ENCODE peak calls at places on chromosomes 13 and 19, in six cellular contexts. Q is AG04450, K is AG04449, I is choroid plexus epithelial cell, O is lower leg skin, B is cardiac muscle cell. N is an unnamed sample.

GRCh38 chr19:47274891-47275865 is 493 bp downstream of the INAFM1 start:
- DNase-seq in I (peak), O (peak), Q (no peak), K (no peak), B (peak), N (peak)

GRCh38 chr19:40467007-40467565 is 285 bp downstream of the SPTBN4 start:
- DNase-seq in K (no peak), I (no peak), B (no peak), Q (no peak), O (no peak), N (no peak)

GRCh38 chr19:45173816-45174215 is 4.2 kb downstream of the TRAPPC6A start:
- DNase-seq in O (no peak), I (no peak), K (peak), B (no peak), Q (no peak), N (peak)

GRCh38 chr13:99997702-99998219 is 16.2 kb downstream of the ZIC2 start:
- DNase-seq in I (no peak), O (peak), Q (no peak), K (no peak), B (no peak), N (no peak)

GRCh38 chr13:112756511-112756966 is 66.7 kb downstream of the ATP11A start:
- DNase-seq in Q (no peak), B (no peak), K (no peak), O (no peak), I (peak), N (no peak)

GRCh38 chr19:9431475-9431874 is 3.9 kb downstream of the ZNF266 start:
- DNase-seq in I (peak), O (no peak), K (no peak), Q (no peak), B (peak), N (peak)

GRCh38 chr13:91375119-91375729 is 23.2 kb upstream of the GPC5 start:
- DNase-seq in Q (no peak), I (peak), B (peak), K (no peak), O (no peak), N (peak)

GRCh38 chr19:13619203-13619632 is 112.9 kb upstream of the CACNA1A start:
- DNase-seq in O (no peak), K (peak), Q (no peak), I (no peak), B (peak), N (peak)

GRCh38 chr19:17579523-17580244 is 24.2 kb downstream of the COLGALT1 start:
- DNase-seq in B (peak), Q (no peak), I (peak), K (no peak), O (peak), N (peak)

GRCh38 chr13:42968906-42969305 is 23.1 kb downstream of the EPSTI1 start:
- DNase-seq in O (no peak), B (no peak), I (no peak), K (no peak), Q (no peak), N (no peak)

GRCh38 chr13:25042141-25042540 is 53.8 kb upstream of the PABPC3 start:
- DNase-seq in K (no peak), O (no peak), Q (no peak), B (no peak), I (no peak), N (no peak)

GRCh38 chr13:25044071-25044470 is 51.9 kb upstream of the PABPC3 start:
- DNase-seq in I (no peak), K (no peak), O (no peak), B (no peak), Q (no peak), N (no peak)

GRCh38 chr13:25051065-25051464 is 44.9 kb upstream of the PABPC3 start:
- DNase-seq in B (no peak), I (no peak), O (no peak), Q (no peak), K (no peak), N (no peak)

GRCh38 chr13:25046985-25047660 is 48.8 kb upstream of the PABPC3 start:
- DNase-seq in K (no peak), B (peak), I (peak), Q (peak), O (no peak), N (peak)

DNA sequence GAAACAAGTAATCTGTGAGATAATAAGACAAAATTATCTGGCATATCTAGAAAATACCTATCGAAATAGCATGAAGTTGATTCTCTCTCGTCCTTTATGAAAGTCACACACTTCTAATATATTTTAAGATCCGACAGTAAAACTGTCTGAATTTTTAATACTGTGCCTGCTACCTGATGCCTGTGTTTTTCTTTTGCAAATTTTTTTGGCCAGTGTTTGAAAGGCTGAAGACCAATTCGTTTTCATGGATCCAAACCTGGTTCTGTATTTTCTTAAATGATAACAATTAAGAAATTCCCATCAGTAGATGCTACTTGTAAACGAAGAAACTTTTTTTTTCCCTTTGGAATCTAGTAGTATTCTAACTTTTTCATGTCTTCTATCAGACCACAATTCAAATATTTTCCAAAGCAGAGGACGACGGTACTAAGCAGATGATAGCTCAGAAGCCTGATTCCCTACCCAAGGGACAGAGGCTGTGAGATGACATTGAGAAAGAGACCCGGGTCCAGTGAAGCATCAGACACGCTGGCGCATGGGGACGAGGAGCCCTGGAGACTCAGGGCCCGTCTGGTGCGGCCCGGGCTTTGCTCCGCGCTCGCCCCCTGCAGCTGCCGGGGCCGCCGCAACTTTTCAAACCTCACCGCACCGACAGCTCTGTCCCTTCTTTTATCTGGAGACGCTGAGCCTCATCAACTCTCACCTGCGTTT is 49.5 kb upstream of the PABPC3 start:
- DNase-seq in Q (no peak), K (no peak), I (no peak), B (no peak), O (no peak), N (no peak)
- H3K4me3 ChIP-seq in Q (peak), K (no peak), I (peak), B (peak), O (no peak), N (peak)

GRCh38 chr19:821976-822773 is 420 bp upstream of the PLPPR3 start:
- DNase-seq in K (no peak), B (no peak), I (no peak), O (no peak), Q (no peak), N (no peak)
- H3K4me3 ChIP-seq in K (peak), B (peak), I (peak), O (no peak), Q (peak), N (no peak)

GRCh38 chr13:22926176-22927007 is 254.4 kb upstream of the SGCG start:
- DNase-seq in O (peak), B (peak), I (no peak), K (no peak), Q (no peak), N (peak)
- H3K4me3 ChIP-seq in O (peak), B (no peak), I (no peak), K (no peak), Q (no peak), N (peak)

DNA sequence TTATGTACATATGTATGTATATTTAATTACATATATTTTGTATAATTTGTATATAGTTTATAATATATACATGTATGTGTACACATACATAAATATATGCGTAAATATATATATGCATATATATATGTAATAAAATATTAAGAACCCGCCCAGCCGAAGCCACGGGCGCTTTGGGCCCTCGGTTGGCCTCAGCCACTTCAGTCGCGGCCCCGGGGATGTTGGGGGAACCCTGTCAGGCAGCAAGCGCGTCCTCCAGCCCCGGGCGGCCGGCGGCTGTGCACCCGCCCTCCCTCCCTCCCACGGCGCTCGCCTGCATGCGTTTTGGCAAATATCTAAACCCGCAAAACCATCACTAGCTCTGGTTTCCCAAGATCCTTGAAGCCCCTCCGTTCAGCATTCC is 7.9 kb upstream of the ZNF606 start:
- DNase-seq in K (no peak), Q (no peak), B (no peak), O (no peak), I (no peak), N (no peak)
- H3K4me3 ChIP-seq in K (no peak), Q (no peak), B (no peak), O (no peak), I (no peak), N (no peak)

N was measured in fibroblast of mammary gland.